ENCODE peak calls at places on chromosomes 1 and 21, in four cellular contexts. O, L, Z and H are unnamed samples.

GRCh38 chr1:46549697-46550681 is 1.5 kb downstream of the KNCN start:
- DNase-seq in O (peak), L (peak), Z (no peak), H (peak)

GRCh38 chr1:97599447-97599846 is 321.4 kb downstream of the DPYD start:
- DNase-seq in O (no peak), L (no peak), Z (no peak), H (no peak)

GRCh38 chr21:29904359-29905282 is 35.2 kb downstream of the GRIK1 start:
- DNase-seq in O (no peak), L (no peak), Z (no peak), H (peak)

GRCh38 chr1:114345930-114346479 is 165.0 kb downstream of the TRIM33 start:
- DNase-seq in O (no peak), L (peak), Z (peak), H (peak)

GRCh38 chr1:58852731-58853485 is 69.1 kb upstream of the JUN start:
- DNase-seq in O (no peak), L (no peak), Z (no peak), H (peak)

GRCh38 chr1:2415337-2415736 is 3.0 kb upstream of the PEX10 start:
- DNase-seq in O (no peak), L (no peak), Z (no peak), H (no peak)

GRCh38 chr21:34707876-34708325 is 39.1 kb downstream of the CLIC6 start:
- DNase-seq in O (peak), L (no peak), Z (no peak), H (no peak)

GRCh38 chr1:63698001-63698838 is 75.6 kb upstream of the ROR1 start:
- DNase-seq in O (no peak), L (peak), Z (peak), H (no peak)

GRCh38 chr21:22399717-22400520 is 1401.7 kb downstream of the NCAM2 start:
- DNase-seq in O (no peak), L (no peak), Z (no peak), H (no peak)

GRCh38 chr1:32372149-32372756 is 9.9 kb downstream of the TSSK3 start:
- DNase-seq in O (peak), L (no peak), Z (no peak), H (peak)

GRCh38 chr1:45456531-45456930 is 34.4 kb downstream of the TESK2 start:
- DNase-seq in O (no peak), L (no peak), Z (no peak), H (no peak)

GRCh38 chr1:228735871-228736586 is 750 bp downstream of the RHOU start:
- DNase-seq in O (peak), L (peak), Z (peak), H (peak)

GRCh38 chr21:34215911-34216310 is 142.5 kb downstream of the MRPS6 start:
- DNase-seq in O (no peak), L (no peak), Z (no peak), H (no peak)

GRCh38 chr21:38621132-38621531 is 122.9 kb upstream of the ERG start:
- DNase-seq in O (no peak), L (no peak), Z (no peak), H (no peak)

GRCh38 chr1:213683529-213683928 is 304.2 kb upstream of the PROX1 start:
- DNase-seq in O (no peak), L (no peak), Z (no peak), H (no peak)

GRCh38 chr1:15322648-15323350 is 75.8 kb downstream of the FHAD1 start:
- DNase-seq in O (no peak), L (peak), Z (no peak), H (no peak)

GRCh38 chr1:156859523-156860112 is 701 bp upstream of the INSRR start:
- DNase-seq in O (peak), L (no peak), Z (no peak), H (peak)

GRCh38 chr1:199741586-199741985 is 285.9 kb upstream of the NR5A2 start:
- DNase-seq in O (no peak), L (no peak), Z (no peak), H (no peak)

GRCh38 chr1:53562256-53562982 is 103.2 kb downstream of the DMRTB1 start:
- DNase-seq in O (peak), L (no peak), Z (peak), H (no peak)

GRCh38 chr1:226778657-226779058 is 39.6 kb upstream of the ITPKB start:
- DNase-seq in O (no peak), L (peak), Z (peak), H (no peak)

GRCh38 chr1:23624440-23624839 is 65.1 kb upstream of the ID3 start:
- DNase-seq in O (peak), L (no peak), Z (no peak), H (no peak)

GRCh38 chr1:210922666-210923065 is 211.3 kb downstream of the KCNH1 start:
- DNase-seq in O (no peak), L (no peak), Z (no peak), H (no peak)

GRCh38 chr1:213761845-213762407 is 225.8 kb upstream of the PROX1 start:
- DNase-seq in O (peak), L (no peak), Z (no peak), H (peak)

GRCh38 chr1:21827141-21827679 is 15.1 kb downstream of the LDLRAD2 start:
- DNase-seq in O (no peak), L (no peak), Z (no peak), H (no peak)

GRCh38 chr1:183021405-183022201 is 1.6 kb upstream of the LAMC1 start:
- DNase-seq in O (no peak), L (no peak), Z (no peak), H (no peak)

GRCh38 chr1:185539277-185539943 is 194.8 kb upstream of the HMCN1 start:
- DNase-seq in O (no peak), L (no peak), Z (no peak), H (no peak)

GRCh38 chr1:99589186-99589636 is 56.7 kb upstream of the PALMD start:
- DNase-seq in O (no peak), L (no peak), Z (no peak), H (peak)

GRCh38 chr1:113166473-113166872 is 93.5 kb downstream of the LRIG2 start:
- DNase-seq in O (no peak), L (no peak), Z (no peak), H (no peak)

GRCh38 chr1:113168946-113169345 is 95.9 kb downstream of the LRIG2 start:
- DNase-seq in O (no peak), L (no peak), Z (no peak), H (no peak)

GRCh38 chr1:113170519-113170918 is 97.5 kb downstream of the LRIG2 start:
- DNase-seq in O (no peak), L (no peak), Z (no peak), H (no peak)

DNA sequence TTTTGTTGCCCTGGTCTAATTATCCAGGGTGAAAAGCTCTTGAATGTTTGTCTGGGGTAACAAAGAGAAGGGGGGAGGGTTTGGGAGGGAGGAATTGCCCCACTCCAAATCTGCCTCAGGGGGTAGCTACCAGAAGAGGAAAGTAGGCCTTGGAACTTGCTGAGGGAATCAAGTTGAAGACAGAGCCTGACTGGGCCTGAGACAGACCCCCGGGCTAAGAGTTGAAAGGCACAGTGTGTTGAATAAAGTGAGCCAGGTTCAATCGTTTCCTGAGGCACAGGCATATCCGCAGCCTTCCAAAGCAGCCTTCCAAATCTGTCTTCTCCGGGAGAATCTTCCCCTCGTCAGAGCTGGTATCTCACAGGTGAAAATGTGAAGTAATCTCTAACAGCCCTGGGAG is 96.6 kb downstream of the LRIG2 start:
- DNase-seq in O (no peak), L (no peak), Z (no peak), H (no peak)
- H3K27ac ChIP-seq in O (no peak), L (no peak), Z (no peak), H (no peak)

GRCh38 chr21:45226540-45227326 is 61.0 kb downstream of the POFUT2 start:
- DNase-seq in O (peak), L (no peak), Z (no peak), H (no peak)

GRCh38 chr21:45228171-45228641 is 59.5 kb downstream of the POFUT2 start:
- DNase-seq in O (peak), L (no peak), Z (peak), H (no peak)

GRCh38 chr21:45225741-45226327 is 61.9 kb downstream of the POFUT2 start:
- DNase-seq in O (no peak), L (no peak), Z (no peak), H (no peak)

GRCh38 chr21:45228656-45229240 is 58.9 kb downstream of the POFUT2 start:
- DNase-seq in O (no peak), L (no peak), Z (no peak), H (no peak)

GRCh38 chr21:45227735-45228134 is 60.0 kb downstream of the POFUT2 start:
- DNase-seq in O (no peak), L (no peak), Z (no peak), H (no peak)
- TF ChIP-seq CTCF in O (no peak), L (no peak), Z (no peak), H (peak)

DNA sequence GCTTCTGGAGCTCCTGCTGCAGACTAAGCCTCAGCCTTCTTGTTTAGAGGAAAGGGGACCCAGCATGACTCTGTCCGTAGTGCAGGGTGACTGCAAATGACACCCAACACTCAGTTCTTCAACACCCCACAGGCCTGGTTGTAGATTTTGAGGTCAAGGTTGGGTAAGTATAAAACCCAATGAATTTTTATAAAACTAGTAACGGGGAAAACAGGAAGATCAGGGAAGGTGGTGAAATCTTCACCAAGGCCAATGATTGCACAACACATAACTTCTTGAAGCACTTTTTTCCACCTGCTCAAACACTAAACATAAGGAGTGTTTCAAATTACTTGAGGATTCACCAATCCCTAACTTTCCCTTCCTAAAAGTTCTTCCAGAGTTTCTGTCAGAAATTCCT is 89.4 kb upstream of the JAK1 start:
- DNase-seq in O (no peak), L (no peak), Z (no peak), H (no peak)
- H3K27ac ChIP-seq in O (no peak), L (no peak), Z (peak), H (no peak)

GRCh38 chr1:10790155-10790707 is 6.2 kb downstream of the CASZ1 start:
- DNase-seq in O (no peak), L (no peak), Z (no peak), H (no peak)
- TF ChIP-seq CTCF in O (no peak), L (no peak), Z (no peak), H (no peak)

GRCh38 chr1:115725600-115725999 is 42.9 kb downstream of the CASQ2 start:
- DNase-seq in O (no peak), L (no peak), Z (no peak), H (no peak)

GRCh38 chr1:115726570-115726969 is 41.9 kb downstream of the CASQ2 start:
- DNase-seq in O (no peak), L (no peak), Z (no peak), H (no peak)

GRCh38 chr1:115727706-115728249 is 40.7 kb downstream of the CASQ2 start:
- DNase-seq in O (no peak), L (peak), Z (peak), H (peak)

GRCh38 chr1:115723756-115724155 is 44.8 kb downstream of the CASQ2 start:
- DNase-seq in O (no peak), L (no peak), Z (no peak), H (no peak)

DNA sequence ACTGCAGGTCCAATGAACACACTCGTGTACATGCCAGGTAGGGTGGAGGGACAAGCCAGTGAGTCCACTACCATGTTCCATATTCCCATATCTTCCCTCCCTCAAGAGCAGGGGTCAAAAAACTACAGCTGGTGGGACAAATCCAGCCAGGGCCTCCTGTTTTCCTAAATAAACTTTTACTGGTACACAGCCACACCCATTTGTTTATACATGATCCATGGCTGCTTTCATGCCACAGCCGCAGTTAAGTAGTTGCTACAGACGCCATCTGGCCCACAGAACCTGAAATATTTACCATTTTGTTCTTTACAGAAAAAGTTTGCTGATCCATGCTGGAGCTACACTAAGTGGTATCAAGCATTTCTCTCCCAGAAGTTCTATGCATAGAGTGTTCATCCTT is 42.4 kb downstream of the CASQ2 start:
- DNase-seq in O (no peak), L (no peak), Z (no peak), H (no peak)
- H3K27ac ChIP-seq in O (no peak), L (peak), Z (peak), H (no peak)

DNA sequence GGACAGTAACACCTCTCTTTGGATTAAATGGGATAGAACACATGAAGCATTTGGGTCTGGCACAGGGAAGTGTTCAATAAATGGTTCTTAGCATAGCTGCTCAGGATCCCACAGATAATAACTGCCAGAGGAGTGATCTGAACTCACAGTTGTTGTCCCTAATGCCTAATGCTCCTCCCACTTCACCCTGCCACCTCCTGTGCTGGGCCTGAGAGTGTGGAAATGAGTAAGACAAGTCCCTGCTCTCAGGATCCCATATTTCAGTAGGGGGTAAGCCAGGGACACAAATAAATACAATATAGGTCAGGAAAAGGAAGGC is 19.9 kb upstream of the FOXO6 start:
- DNase-seq in O (no peak), L (no peak), Z (no peak), H (peak)
- TF ChIP-seq CTCF in O (no peak), L (no peak), Z (no peak), H (no peak)

GRCh38 chr1:39412892-39413291 is 78.5 kb upstream of the BMP8A start:
- DNase-seq in O (no peak), L (no peak), Z (no peak), H (no peak)

GRCh38 chr1:39413902-39414528 is 77.4 kb upstream of the BMP8A start:
- DNase-seq in O (no peak), L (no peak), Z (no peak), H (no peak)

GRCh38 chr1:39411526-39411925 is 79.9 kb upstream of the BMP8A start:
- DNase-seq in O (no peak), L (no peak), Z (no peak), H (no peak)

GRCh38 chr1:39410915-39411436 is 80.5 kb upstream of the BMP8A start:
- DNase-seq in O (peak), L (peak), Z (peak), H (peak)

GRCh38 chr1:39412079-39412478 is 79.4 kb upstream of the BMP8A start:
- DNase-seq in O (no peak), L (no peak), Z (no peak), H (no peak)
- H3K27ac ChIP-seq in O (no peak), L (no peak), Z (peak), H (no peak)

GRCh38 chr1:219806642-219807041 is 121.7 kb downstream of the SLC30A10 start:
- DNase-seq in O (no peak), L (no peak), Z (no peak), H (no peak)

GRCh38 chr1:219801433-219801832 is 126.9 kb downstream of the SLC30A10 start:
- DNase-seq in O (no peak), L (no peak), Z (no peak), H (no peak)

GRCh38 chr1:219806020-219806419 is 122.3 kb downstream of the SLC30A10 start:
- DNase-seq in O (no peak), L (no peak), Z (no peak), H (no peak)

GRCh38 chr1:219808790-219809189 is 119.6 kb downstream of the SLC30A10 start:
- DNase-seq in O (no peak), L (no peak), Z (no peak), H (no peak)

GRCh38 chr1:219805191-219805590 is 123.2 kb downstream of the SLC30A10 start:
- DNase-seq in O (no peak), L (no peak), Z (no peak), H (no peak)
- TF ChIP-seq CTCF in O (no peak), L (peak), Z (no peak), H (no peak)

GRCh38 chr1:25238046-25238445 is 5.7 kb upstream of the SYF2 start:
- DNase-seq in O (no peak), L (no peak), Z (no peak), H (no peak)

GRCh38 chr1:25245393-25245792 is 1.9 kb downstream of the RSRP1 start:
- DNase-seq in O (no peak), L (no peak), Z (no peak), H (no peak)

GRCh38 chr1:25243907-25244306 is 3.3 kb downstream of the RSRP1 start:
- DNase-seq in O (no peak), L (no peak), Z (no peak), H (no peak)

DNA sequence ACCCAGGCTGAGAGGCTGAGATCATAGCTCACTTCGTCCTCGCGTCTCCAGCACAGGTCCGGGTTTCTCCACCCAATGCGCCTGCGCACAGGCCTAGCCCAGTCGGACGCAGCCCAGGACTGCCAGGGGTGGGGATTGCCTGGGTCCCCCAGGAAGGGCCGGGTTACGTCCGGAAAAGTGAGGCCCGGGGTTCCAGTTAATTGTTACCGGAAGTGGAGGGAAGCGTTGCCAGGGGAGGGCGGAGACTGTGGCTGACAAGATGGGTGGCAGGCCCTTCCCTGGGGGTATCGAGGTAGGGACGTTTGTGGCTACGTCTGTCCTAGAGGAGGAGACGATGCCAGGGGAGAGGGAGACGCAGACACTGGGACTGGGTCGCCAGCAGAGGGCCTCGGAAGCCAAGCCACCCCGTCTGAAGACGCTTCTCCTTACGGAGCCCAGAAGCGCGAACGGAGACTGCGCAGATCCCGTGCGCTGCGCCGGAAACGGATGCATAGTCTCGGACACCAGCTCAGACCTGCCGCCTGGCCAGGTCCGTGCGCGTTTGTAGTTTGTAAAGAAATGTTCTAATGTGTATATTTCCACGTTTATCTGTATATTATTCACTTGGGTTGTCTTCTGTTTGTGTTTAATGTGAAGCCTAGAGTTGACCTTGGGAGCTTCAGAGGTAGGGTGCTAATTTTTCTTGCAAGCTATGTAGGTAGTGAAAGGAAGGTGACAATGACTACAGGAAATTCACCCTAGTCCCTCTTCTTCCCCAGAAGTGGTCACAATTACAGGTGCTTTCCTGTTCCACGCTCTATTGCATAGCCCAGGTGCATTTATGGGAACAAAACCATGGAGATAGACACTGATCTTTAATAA is 7.3 kb downstream of the RSRP1 start:
- DNase-seq in O (peak), L (peak), Z (peak), H (peak)
- H3K27ac ChIP-seq in O (peak), L (peak), Z (peak), H (no peak)

DNA sequence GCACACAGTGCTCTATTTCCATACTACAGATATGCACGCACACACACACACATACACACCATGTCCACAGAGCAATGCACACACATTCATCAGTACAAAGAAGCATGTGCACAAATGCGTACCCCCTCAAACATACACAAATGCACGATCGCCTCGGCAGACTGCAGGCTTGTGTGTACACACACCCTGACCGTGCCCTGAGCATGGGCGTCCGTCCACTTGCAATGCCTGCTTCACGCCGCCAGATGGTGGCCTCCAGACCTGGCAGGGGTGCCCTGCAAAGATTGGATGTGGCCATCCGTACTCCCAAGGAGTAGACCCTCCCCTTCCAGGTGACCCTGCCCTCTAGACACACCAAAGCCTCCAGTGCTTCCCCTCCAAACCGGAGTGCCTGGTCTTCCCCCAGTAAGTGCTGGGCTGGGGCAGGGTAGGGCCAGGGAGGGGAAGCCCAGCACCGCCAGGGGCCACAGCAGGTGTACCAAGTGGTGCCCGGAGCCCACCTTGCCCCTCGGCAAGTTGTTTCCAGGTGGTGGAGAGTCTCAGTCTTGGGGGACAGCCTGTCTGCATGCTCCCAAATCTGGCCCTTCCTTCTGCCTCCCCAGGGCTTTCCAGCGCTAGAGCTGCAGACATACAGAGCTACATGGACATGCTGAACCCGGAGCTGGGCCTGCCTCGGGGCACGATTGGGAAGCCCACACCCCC is 20.6 kb downstream of the ESPN start:
- DNase-seq in O (peak), L (no peak), Z (no peak), H (peak)
- TF ChIP-seq CTCF in O (peak), L (peak), Z (no peak), H (peak)